ENCODE peak calls at places on chromosomes 12 and 14, in eight cellular contexts. R, K, C, O, Q, B, L and V are unnamed samples.

GRCh38 chr14:22780941-22781605 is 14.6 kb downstream of the OXA1L start:
- DNase-seq in R (no peak), K (no peak), C (no peak), O (no peak), Q (no peak), B (no peak), L (no peak), V (no peak)

GRCh38 chr12:131701705-131702572 is 9.0 kb upstream of the SFSWAP start:
- DNase-seq in R (no peak), K (no peak), C (no peak), O (no peak), Q (no peak), B (no peak), L (no peak), V (no peak)

GRCh38 chr14:91693342-91693741 is 38.5 kb downstream of the CATSPERB start:
- DNase-seq in R (peak), K (no peak), C (no peak), O (no peak), Q (no peak), B (no peak), L (no peak), V (no peak)

GRCh38 chr14:95935228-95935822 is 58.7 kb downstream of the TUNAR start:
- DNase-seq in R (peak), K (no peak), C (no peak), O (no peak), Q (peak), B (no peak), L (no peak), V (peak)

GRCh38 chr14:22176930-22177329 is 412.1 kb downstream of the DAD1 start:
- DNase-seq in R (no peak), K (no peak), C (no peak), O (no peak), Q (no peak), B (no peak), L (no peak), V (no peak)

GRCh38 chr12:98820005-98820404 is 174.9 kb downstream of the APAF1 start:
- DNase-seq in R (no peak), K (no peak), C (no peak), O (no peak), Q (no peak), B (no peak), L (no peak), V (peak)

GRCh38 chr12:81300454-81300853 is 222.6 kb downstream of the ACSS3 start:
- DNase-seq in R (no peak), K (no peak), C (no peak), O (no peak), Q (no peak), B (no peak), L (no peak), V (peak)

GRCh38 chr14:66511849-66512248 is 3.9 kb downstream of the GPHN start:
- DNase-seq in R (peak), K (no peak), C (no peak), O (no peak), Q (no peak), B (no peak), L (peak), V (no peak)

GRCh38 chr12:32478858-32479257 is 79.5 kb downstream of the FGD4 start:
- DNase-seq in R (no peak), K (no peak), C (no peak), O (no peak), Q (no peak), B (no peak), L (no peak), V (no peak)

GRCh38 chr12:87939182-87939581 is 90.0 kb downstream of the C12orf50 start:
- DNase-seq in R (no peak), K (no peak), C (no peak), O (no peak), Q (no peak), B (no peak), L (no peak), V (no peak)

GRCh38 chr12:28383368-28383767 is 193.1 kb downstream of the CCDC91 start:
- DNase-seq in R (no peak), K (no peak), C (no peak), O (no peak), Q (no peak), B (no peak), L (no peak), V (no peak)

GRCh38 chr14:99436247-99437180 is 44.1 kb downstream of the SETD3 start:
- DNase-seq in R (no peak), K (no peak), C (no peak), O (no peak), Q (no peak), B (no peak), L (no peak), V (peak)

GRCh38 chr14:70257526-70257925 is 68.8 kb upstream of the SLC8A3 start:
- DNase-seq in R (peak), K (peak), C (no peak), O (no peak), Q (no peak), B (no peak), L (peak), V (no peak)

GRCh38 chr14:54565236-54566151 is 1.4 kb upstream of the SAMD4A start:
- DNase-seq in R (peak), K (peak), C (peak), O (peak), Q (peak), B (peak), L (peak), V (peak)

GRCh38 chr14:54344445-54344844 is 52.4 kb upstream of the CDKN3 start:
- DNase-seq in R (no peak), K (no peak), C (no peak), O (no peak), Q (no peak), B (no peak), L (peak), V (no peak)

GRCh38 chr12:46702581-46703344 is 123.0 kb downstream of the SLC38A4 start:
- DNase-seq in R (peak), K (no peak), C (no peak), O (no peak), Q (no peak), B (no peak), L (no peak), V (peak)

GRCh38 chr12:32139064-32139421 is 32.4 kb downstream of the BICD1 start:
- DNase-seq in R (peak), K (no peak), C (peak), O (no peak), Q (no peak), B (no peak), L (peak), V (peak)

GRCh38 chr12:51851408-51852097 is 3.0 kb upstream of the FIGNL2 start:
- DNase-seq in R (no peak), K (no peak), C (no peak), O (no peak), Q (no peak), B (no peak), L (no peak), V (no peak)

GRCh38 chr12:119180380-119181040 is 1.8 kb downstream of the HSPB8 start:
- DNase-seq in R (peak), K (no peak), C (no peak), O (peak), Q (peak), B (no peak), L (no peak), V (peak)

GRCh38 chr14:104359301-104359968 is 220.1 kb upstream of the C14orf180 start:
- DNase-seq in R (no peak), K (no peak), C (peak), O (peak), Q (no peak), B (no peak), L (no peak), V (no peak)

GRCh38 chr14:76133103-76133502 is 18.6 kb upstream of the GPATCH2L start:
- DNase-seq in R (peak), K (no peak), C (no peak), O (no peak), Q (no peak), B (no peak), L (peak), V (peak)

GRCh38 chr14:89276424-89276975 is 140.5 kb downstream of the FOXN3 start:
- DNase-seq in R (peak), K (no peak), C (peak), O (no peak), Q (no peak), B (peak), L (peak), V (peak)

GRCh38 chr12:6915023-6915788 is 826 bp downstream of the ENO2 start:
- DNase-seq in R (no peak), K (no peak), C (no peak), O (peak), Q (no peak), B (no peak), L (peak), V (no peak)

GRCh38 chr12:107243316-107243715 is 150.0 kb upstream of the CRY1 start:
- DNase-seq in R (no peak), K (peak), C (no peak), O (no peak), Q (no peak), B (no peak), L (no peak), V (no peak)

GRCh38 chr12:49956663-49957569 is 4.8 kb upstream of the AQP5 start:
- DNase-seq in R (no peak), K (no peak), C (no peak), O (peak), Q (no peak), B (no peak), L (no peak), V (no peak)

GRCh38 chr12:89160716-89161123 is 191.6 kb downstream of the DUSP6 start:
- DNase-seq in R (peak), K (peak), C (peak), O (peak), Q (peak), B (no peak), L (no peak), V (peak)

GRCh38 chr14:69863083-69863482 is 16.1 kb upstream of the SMOC1 start:
- DNase-seq in R (no peak), K (no peak), C (no peak), O (no peak), Q (no peak), B (no peak), L (no peak), V (peak)

GRCh38 chr12:108915632-108916133 is 35.8 kb downstream of the DAO start:
- DNase-seq in R (no peak), K (no peak), C (no peak), O (peak), Q (no peak), B (no peak), L (no peak), V (no peak)

GRCh38 chr12:75389061-75389460 is 1.8 kb upstream of the GLIPR1L2 start:
- DNase-seq in R (peak), K (no peak), C (no peak), O (no peak), Q (peak), B (no peak), L (no peak), V (peak)

GRCh38 chr14:92185559-92185958 is 63.8 kb downstream of the CPSF2 start:
- DNase-seq in R (peak), K (no peak), C (no peak), O (peak), Q (no peak), B (no peak), L (no peak), V (no peak)

GRCh38 chr12:69698769-69699540 is at the start of gene BEST3:
- DNase-seq in R (no peak), K (no peak), C (no peak), O (no peak), Q (no peak), B (no peak), L (no peak), V (no peak)

GRCh38 chr12:50642755-50643154 is 121.1 kb upstream of the ATF1 start:
- DNase-seq in R (no peak), K (no peak), C (no peak), O (no peak), Q (no peak), B (no peak), L (no peak), V (no peak)

GRCh38 chr14:104925941-104926609 is 1.4 kb downstream of the PLD4 start:
- DNase-seq in R (no peak), K (no peak), C (no peak), O (peak), Q (no peak), B (no peak), L (peak), V (peak)

GRCh38 chr14:88667555-88668273 is 104.9 kb downstream of the ZC3H14 start:
- DNase-seq in R (peak), K (peak), C (peak), O (no peak), Q (peak), B (peak), L (peak), V (peak)

GRCh38 chr12:103928736-103929050 is 1.5 kb upstream of the HSP90B1 start:
- DNase-seq in R (no peak), K (no peak), C (peak), O (peak), Q (no peak), B (peak), L (no peak), V (no peak)